ENCODE peak calls at places on chromosomes 6 and 20, in five cellular contexts. O, I, A, Y and L are unnamed samples.

GRCh38 chr6:2132416-2132815 is 113.0 kb downstream of the GMDS start:
- DNase-seq in I (peak), O (no peak), A (no peak), Y (no peak), L (no peak)

GRCh38 chr20:46211331-46211722 is 93.2 kb downstream of the CD40 start:
- DNase-seq in Y (no peak), O (no peak), A (no peak), I (no peak), L (no peak)

GRCh38 chr20:50130346-50130703 is 17.4 kb upstream of the UBE2V1 start:
- DNase-seq in Y (no peak), I (no peak), O (no peak), A (no peak), L (no peak)

GRCh38 chr6:42571611-42572342 is 7.9 kb downstream of the UBR2 start:
- DNase-seq in O (no peak), Y (no peak), I (no peak), A (no peak), L (no peak)

GRCh38 chr6:113786168-113786567 is 71.0 kb upstream of the MARCKS start:
- DNase-seq in I (no peak), Y (no peak), O (no peak), A (no peak), L (no peak)

GRCh38 chr6:107154131-107154906 is 39.0 kb upstream of the BEND3 start:
- DNase-seq in I (no peak), Y (no peak), A (peak), O (peak), L (peak)

GRCh38 chr6:15678514-15678913 is 15.7 kb upstream of the DTNBP1 start:
- DNase-seq in Y (no peak), I (no peak), O (no peak), A (no peak), L (no peak)

GRCh38 chr6:94088870-94089269 is 669.5 kb upstream of the EPHA7 start:
- DNase-seq in Y (no peak), O (no peak), I (no peak), A (no peak), L (no peak)

GRCh38 chr6:15547379-15547778 is 115.4 kb downstream of the DTNBP1 start:
- DNase-seq in O (no peak), Y (no peak), A (no peak), I (peak), L (no peak)

GRCh38 chr20:56400001-56400640 is 7.7 kb downstream of the CSTF1 start:
- DNase-seq in A (no peak), Y (peak), O (peak), I (peak), L (peak)

GRCh38 chr6:147268254-147268653 is 64.0 kb downstream of the STXBP5 start:
- DNase-seq in O (no peak), I (no peak), A (no peak), Y (no peak), L (no peak)

GRCh38 chr6:130453230-130453629 is 87.4 kb downstream of the TMEM200A start:
- DNase-seq in Y (no peak), I (peak), O (no peak), A (no peak), L (no peak)

GRCh38 chr6:139531716-139532115 is 157.3 kb upstream of the CITED2 start:
- DNase-seq in I (no peak), O (no peak), Y (no peak), A (no peak), L (no peak)

GRCh38 chr20:44496976-44497375 is 21.3 kb downstream of the TTPAL start:
- DNase-seq in O (no peak), Y (peak), I (no peak), A (no peak), L (no peak)

GRCh38 chr20:13054011-13054410 is 45.2 kb downstream of the SPTLC3 start:
- DNase-seq in O (no peak), I (no peak), A (no peak), Y (no peak), L (no peak)

GRCh38 chr6:106082735-106083398 is 3.3 kb upstream of the PRDM1 start:
- DNase-seq in I (no peak), Y (no peak), A (no peak), O (no peak), L (no peak)

GRCh38 chr6:43467752-43468151 is 9.6 kb upstream of the TJAP1 start:
- DNase-seq in A (no peak), O (no peak), I (no peak), Y (no peak), L (no peak)

GRCh38 chr6:1613631-1614447 is 4.1 kb downstream of the FOXC1 start:
- DNase-seq in Y (no peak), I (peak), O (no peak), A (no peak), L (peak)

GRCh38 chr20:20483328-20483727 is 115.4 kb downstream of the INSM1 start:
- DNase-seq in O (no peak), Y (no peak), I (no peak), A (no peak), L (no peak)
- H3K27ac ChIP-seq in O (no peak), Y (no peak), I (no peak), A (no peak), L (no peak)

GRCh38 chr6:53290547-53291510 is 57.9 kb downstream of the ELOVL5 start:
- DNase-seq in Y (no peak), A (no peak), I (no peak), O (no peak), L (no peak)
- H3K4me3 ChIP-seq in Y (no peak), A (no peak), I (no peak), O (no peak), L (no peak)

DNA sequence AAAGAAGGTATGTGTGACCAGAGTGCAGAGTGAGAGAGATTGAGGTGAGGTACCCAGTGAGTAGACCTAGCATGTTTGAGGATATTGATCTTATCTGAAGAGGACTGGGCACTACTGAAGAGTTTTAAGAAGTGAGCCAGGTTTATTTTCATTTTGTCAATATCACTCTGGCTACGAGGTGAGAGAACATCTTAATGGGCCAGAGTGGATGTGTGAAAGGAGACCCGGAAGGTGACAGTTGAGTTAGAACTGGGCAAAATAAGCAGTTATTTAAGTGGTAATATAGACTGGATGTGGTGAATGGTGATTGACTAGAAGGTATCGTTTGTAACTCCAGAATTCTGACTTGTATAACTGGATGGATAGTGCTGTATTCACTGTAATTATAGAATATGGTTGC is 134.1 kb downstream of the QKI start:
- DNase-seq in I (no peak), Y (no peak), A (no peak), O (no peak), L (no peak)
- H3K27ac ChIP-seq in I (peak), Y (no peak), A (no peak), O (no peak), L (no peak)

GRCh38 chr6:69038841-69039240 is 403.8 kb downstream of the ADGRB3 start:
- DNase-seq in O (no peak), I (no peak), A (no peak), Y (no peak), L (no peak)

GRCh38 chr6:69044534-69044933 is 409.5 kb downstream of the ADGRB3 start:
- DNase-seq in Y (no peak), O (no peak), A (no peak), I (peak), L (no peak)
- H3K4me3 ChIP-seq in Y (no peak), O (no peak), A (no peak), I (no peak), L (no peak)

DNA sequence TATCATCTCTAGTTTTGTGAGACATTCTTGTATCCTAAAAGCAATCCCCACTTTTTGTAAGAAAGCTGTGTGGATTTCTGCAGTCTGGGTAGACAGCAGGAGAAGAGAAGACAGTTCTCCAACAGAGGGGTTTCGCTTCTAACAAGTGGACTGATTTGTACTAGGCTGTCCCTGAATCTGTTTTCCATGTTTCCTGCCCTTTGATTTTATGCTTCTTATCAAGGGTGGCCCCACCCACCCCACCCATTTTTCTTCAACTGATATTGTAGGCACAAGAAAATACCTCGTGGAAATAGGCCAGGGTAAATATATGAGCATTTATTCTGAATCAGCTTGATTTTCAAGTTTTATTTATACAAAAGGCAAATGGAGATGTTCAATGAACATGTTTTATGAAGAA is 25.7 kb upstream of the JAG1 start:
- DNase-seq in A (no peak), I (no peak), Y (no peak), O (no peak), L (no peak)
- H3K27ac ChIP-seq in A (no peak), I (no peak), Y (no peak), O (peak), L (no peak)

GRCh38 chr6:4270001-4270400 is 134.6 kb upstream of the ECI2 start:
- DNase-seq in O (no peak), A (no peak), Y (no peak), I (no peak), L (no peak)
- H3K4me3 ChIP-seq in O (no peak), A (no peak), Y (no peak), I (no peak), L (no peak)

GRCh38 chr6:8492536-8493125 is 57.3 kb upstream of the SLC35B3 start:
- DNase-seq in O (no peak), Y (no peak), A (no peak), I (no peak), L (no peak)
- H3K27ac ChIP-seq in O (no peak), Y (no peak), A (no peak), I (no peak), L (no peak)

GRCh38 chr6:108406943-108407342 is 112.1 kb downstream of the AFG1L start:
- DNase-seq in A (no peak), Y (no peak), O (no peak), I (peak), L (no peak)
- H3K4me3 ChIP-seq in A (no peak), Y (no peak), O (no peak), I (no peak), L (no peak)